ENCODE peak calls at places on chromosomes 2 and 18, in six cellular contexts. One of them, this sample, is unnamed.

GRCh38 chr2:111986116-111986900 is 68.8 kb upstream of the TMEM87B start:
- DNase-seq in stomach: no peak
- DNase-seq in sigmoid colon: no peak
- DNase-seq in suprapubic skin: no peak
- DNase-seq in tibial nerve: no peak
- DNase-seq in A549: no peak
- DNase-seq in this sample: no peak

GRCh38 chr18:10797882-10798281 is 272.1 kb downstream of the NAPG start:
- DNase-seq in suprapubic skin: no peak
- DNase-seq in stomach: no peak
- DNase-seq in sigmoid colon: no peak
- DNase-seq in tibial nerve: no peak
- DNase-seq in A549: no peak
- DNase-seq in this sample: no peak

GRCh38 chr18:50374170-50374752 is 585 bp upstream of the SKA1 start:
- DNase-seq in suprapubic skin: no peak
- DNase-seq in tibial nerve: no peak
- DNase-seq in stomach: no peak
- DNase-seq in sigmoid colon: no peak
- DNase-seq in A549: no peak
- DNase-seq in this sample: no peak

GRCh38 chr18:8635087-8635486 is 25.9 kb downstream of the RAB12 start:
- DNase-seq in A549: no peak
- DNase-seq in stomach: no peak
- DNase-seq in tibial nerve: no peak
- DNase-seq in suprapubic skin: no peak
- DNase-seq in sigmoid colon: no peak
- DNase-seq in this sample: no peak

GRCh38 chr2:134039912-134040581 is 213.8 kb upstream of the MGAT5 start:
- DNase-seq in A549: no peak
- DNase-seq in tibial nerve: no peak
- DNase-seq in sigmoid colon: no peak
- DNase-seq in stomach: no peak
- DNase-seq in suprapubic skin: no peak
- DNase-seq in this sample: no peak

GRCh38 chr2:154193246-154193645 is 321.5 kb downstream of the GALNT13 start:
- DNase-seq in sigmoid colon: no peak
- DNase-seq in suprapubic skin: no peak
- DNase-seq in A549: peak
- DNase-seq in stomach: no peak
- DNase-seq in tibial nerve: no peak
- DNase-seq in this sample: no peak

GRCh38 chr18:47826157-47827074 is 104.0 kb downstream of the SMAD2 start:
- DNase-seq in sigmoid colon: no peak
- DNase-seq in tibial nerve: no peak
- DNase-seq in suprapubic skin: no peak
- DNase-seq in A549: no peak
- DNase-seq in stomach: no peak
- DNase-seq in this sample: no peak

GRCh38 chr2:240820014-240820606 is at the start of gene KIF1A:
- DNase-seq in A549: no peak
- DNase-seq in sigmoid colon: no peak
- DNase-seq in stomach: peak
- DNase-seq in tibial nerve: no peak
- DNase-seq in suprapubic skin: peak
- DNase-seq in this sample: no peak

GRCh38 chr2:98663521-98664090 is 55.2 kb downstream of the UNC50 start:
- DNase-seq in tibial nerve: no peak
- DNase-seq in A549: no peak
- DNase-seq in sigmoid colon: no peak
- DNase-seq in stomach: no peak
- DNase-seq in suprapubic skin: no peak
- DNase-seq in this sample: no peak

GRCh38 chr2:207394812-207395534 is 134.8 kb upstream of the CREB1 start:
- DNase-seq in sigmoid colon: no peak
- DNase-seq in tibial nerve: no peak
- DNase-seq in A549: peak
- DNase-seq in stomach: no peak
- DNase-seq in suprapubic skin: no peak
- DNase-seq in this sample: no peak

GRCh38 chr2:68292108-68292710 is 27.5 kb downstream of the CNRIP1 start:
- DNase-seq in suprapubic skin: no peak
- DNase-seq in stomach: no peak
- DNase-seq in A549: peak
- DNase-seq in tibial nerve: no peak
- DNase-seq in sigmoid colon: no peak
- DNase-seq in this sample: no peak

GRCh38 chr2:238865744-238866355 is 18.0 kb downstream of the TWIST2 start:
- DNase-seq in suprapubic skin: peak
- DNase-seq in sigmoid colon: no peak
- DNase-seq in tibial nerve: no peak
- DNase-seq in stomach: no peak
- DNase-seq in A549: no peak
- DNase-seq in this sample: peak

GRCh38 chr2:66875941-66876462 is 441.1 kb downstream of the MEIS1 start:
- DNase-seq in sigmoid colon: no peak
- DNase-seq in suprapubic skin: no peak
- DNase-seq in stomach: no peak
- DNase-seq in A549: no peak
- DNase-seq in tibial nerve: no peak
- DNase-seq in this sample: no peak

GRCh38 chr2:71929482-71929772 is 218.2 kb downstream of the CYP26B1 start:
- DNase-seq in sigmoid colon: no peak
- DNase-seq in suprapubic skin: no peak
- DNase-seq in stomach: no peak
- DNase-seq in tibial nerve: no peak
- DNase-seq in A549: no peak
- DNase-seq in this sample: no peak

GRCh38 chr18:26710460-26711096 is 154.9 kb downstream of the AQP4 start:
- DNase-seq in A549: no peak
- DNase-seq in stomach: no peak
- DNase-seq in suprapubic skin: no peak
- DNase-seq in sigmoid colon: no peak
- DNase-seq in tibial nerve: no peak
- DNase-seq in this sample: no peak

GRCh38 chr2:9178110-9178904 is 28.3 kb upstream of the ASAP2 start:
- DNase-seq in stomach: peak
- DNase-seq in suprapubic skin: no peak
- DNase-seq in tibial nerve: no peak
- DNase-seq in A549: no peak
- DNase-seq in sigmoid colon: no peak
- DNase-seq in this sample: no peak

GRCh38 chr2:181683518-181684453 is 3.5 kb upstream of the NEUROD1 start:
- DNase-seq in A549: no peak
- DNase-seq in suprapubic skin: no peak
- DNase-seq in stomach: no peak
- DNase-seq in tibial nerve: no peak
- DNase-seq in sigmoid colon: peak
- DNase-seq in this sample: no peak

GRCh38 chr2:128293426-128293755 is 25.3 kb downstream of the HS6ST1 start:
- DNase-seq in sigmoid colon: no peak
- DNase-seq in suprapubic skin: no peak
- DNase-seq in A549: no peak
- DNase-seq in stomach: no peak
- DNase-seq in tibial nerve: no peak
- DNase-seq in this sample: no peak
- H3K27ac ChIP-seq in sigmoid colon: no peak
- H3K27ac ChIP-seq in suprapubic skin: no peak
- H3K27ac ChIP-seq in A549: no peak
- H3K27ac ChIP-seq in stomach: no peak
- H3K27ac ChIP-seq in tibial nerve: no peak
- H3K27ac ChIP-seq in this sample: no peak

DNA sequence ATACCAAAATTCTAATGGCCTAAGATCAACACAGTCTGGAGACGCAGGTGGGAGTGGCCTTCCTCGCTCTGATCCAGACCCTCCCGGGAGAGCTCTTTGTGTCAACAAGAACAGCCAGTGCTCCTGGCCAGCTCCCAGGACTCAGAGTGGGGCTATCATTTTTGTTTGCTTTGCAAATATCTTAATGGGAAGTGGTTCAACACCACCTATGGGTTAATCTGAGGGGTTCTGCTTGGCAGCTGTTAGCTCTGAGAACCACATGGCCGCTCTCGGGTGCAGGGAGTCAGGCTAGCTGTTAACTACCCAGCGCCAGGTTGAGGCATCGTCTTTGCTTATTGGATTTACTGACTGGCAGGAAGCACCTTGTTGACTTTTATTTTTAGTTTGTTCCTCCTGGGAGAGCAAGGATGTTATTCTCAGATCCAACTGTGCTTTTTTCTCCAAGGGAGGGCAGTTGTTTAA is 184.8 kb upstream of the SP5 start:
- DNase-seq in suprapubic skin: peak
- DNase-seq in tibial nerve: peak
- DNase-seq in stomach: peak
- DNase-seq in sigmoid colon: peak
- DNase-seq in A549: peak
- DNase-seq in this sample: peak
- TF ChIP-seq CTCF in suprapubic skin: no peak
- TF ChIP-seq CTCF in tibial nerve: no peak
- TF ChIP-seq CTCF in stomach: no peak
- TF ChIP-seq CTCF in sigmoid colon: no peak
- TF ChIP-seq CTCF in A549: no peak
- TF ChIP-seq CTCF in this sample: no peak

GRCh38 chr2:24086241-24086640 is 1.6 kb upstream of the TP53I3 start:
- DNase-seq in stomach: no peak
- DNase-seq in tibial nerve: no peak
- DNase-seq in A549: no peak
- DNase-seq in suprapubic skin: no peak
- DNase-seq in sigmoid colon: no peak
- DNase-seq in this sample: no peak

GRCh38 chr2:24080721-24081120 is 3.9 kb downstream of the TP53I3 start:
- DNase-seq in A549: no peak
- DNase-seq in stomach: no peak
- DNase-seq in tibial nerve: no peak
- DNase-seq in sigmoid colon: no peak
- DNase-seq in suprapubic skin: no peak
- DNase-seq in this sample: no peak

GRCh38 chr2:24084386-24085375 is at the start of gene TP53I3:
- DNase-seq in stomach: peak
- DNase-seq in suprapubic skin: peak
- DNase-seq in A549: peak
- DNase-seq in tibial nerve: peak
- DNase-seq in sigmoid colon: peak
- DNase-seq in this sample: peak

GRCh38 chr2:24082787-24083566 is 1.7 kb downstream of the TP53I3 start:
- DNase-seq in A549: no peak
- DNase-seq in stomach: no peak
- DNase-seq in sigmoid colon: no peak
- DNase-seq in suprapubic skin: no peak
- DNase-seq in tibial nerve: no peak
- DNase-seq in this sample: no peak

DNA sequence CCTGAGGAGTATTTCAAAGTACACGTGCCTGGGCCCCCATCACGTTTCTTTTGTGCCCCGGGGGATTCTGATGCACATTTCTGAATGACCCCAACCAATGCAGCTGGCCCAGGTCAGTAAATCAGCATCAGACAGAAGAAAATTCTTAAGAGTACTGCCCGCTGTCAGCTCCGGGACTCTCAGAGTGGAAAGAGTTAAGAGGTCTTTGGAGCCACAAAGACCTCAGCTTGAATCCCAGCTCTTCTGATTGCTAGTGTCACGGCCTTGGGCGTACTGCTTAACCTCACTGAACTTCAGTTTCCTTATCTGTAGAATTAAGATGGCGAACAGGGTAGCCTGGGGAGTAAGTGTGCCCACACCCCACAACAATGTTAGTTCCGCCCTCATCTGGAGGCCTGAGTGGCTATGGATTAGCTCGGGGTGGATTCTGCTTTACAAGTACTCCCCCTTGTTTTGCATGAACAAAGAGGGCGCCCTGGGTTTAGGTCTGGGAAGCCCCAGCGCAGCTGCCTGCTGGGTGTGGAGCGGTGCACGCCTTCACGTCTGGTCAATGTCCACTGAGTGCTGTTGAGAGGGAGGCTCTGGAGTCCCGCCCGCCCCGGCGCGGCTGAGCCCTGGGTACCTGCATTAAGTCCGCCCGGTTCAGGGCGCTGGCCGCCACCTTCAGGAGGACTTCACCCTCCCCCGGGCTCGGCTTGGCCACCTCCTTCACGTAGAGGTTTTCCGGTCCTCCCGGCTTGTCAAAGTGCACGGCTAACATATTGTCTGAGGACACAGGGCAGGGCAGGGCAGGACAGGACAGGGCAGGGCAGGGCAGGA is 858 bp downstream of the TP53I3 start:
- DNase-seq in tibial nerve: no peak
- DNase-seq in A549: peak
- DNase-seq in sigmoid colon: no peak
- DNase-seq in suprapubic skin: no peak
- DNase-seq in stomach: peak
- DNase-seq in this sample: peak
- TF ChIP-seq EP300 in tibial nerve: no peak
- TF ChIP-seq EP300 in A549: no peak
- TF ChIP-seq EP300 in sigmoid colon: no peak
- TF ChIP-seq EP300 in suprapubic skin: no peak
- TF ChIP-seq EP300 in stomach: no peak
- TF ChIP-seq EP300 in this sample: no peak

DNA sequence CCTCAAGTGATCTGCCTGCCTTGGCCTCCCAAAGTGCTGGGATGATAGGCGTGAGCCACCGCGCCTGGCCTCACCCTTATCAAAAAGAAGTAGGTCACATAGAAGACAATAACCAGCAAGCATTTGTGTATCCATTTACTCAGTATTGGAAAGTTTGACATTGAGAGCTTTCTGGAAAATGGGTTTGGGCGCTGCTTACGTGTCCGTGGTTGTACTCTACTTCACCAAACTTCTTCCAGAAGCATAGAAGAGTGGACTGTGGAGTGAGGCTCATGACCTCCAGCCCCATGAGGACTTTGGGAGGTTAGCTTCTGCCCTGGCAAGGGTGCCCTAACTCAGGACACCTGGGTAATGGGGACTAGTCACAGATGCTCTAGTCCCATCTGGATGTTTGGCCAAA is 3.7 kb upstream of the ODC1 start:
- DNase-seq in sigmoid colon: no peak
- DNase-seq in suprapubic skin: no peak
- DNase-seq in stomach: no peak
- DNase-seq in A549: no peak
- DNase-seq in tibial nerve: no peak
- DNase-seq in this sample: no peak
- H3K27ac ChIP-seq in sigmoid colon: peak
- H3K27ac ChIP-seq in suprapubic skin: no peak
- H3K27ac ChIP-seq in stomach: peak
- H3K27ac ChIP-seq in A549: peak
- H3K27ac ChIP-seq in tibial nerve: no peak
- H3K27ac ChIP-seq in this sample: no peak

GRCh38 chr2:233857511-233858118 is 3.3 kb upstream of the HJURP start:
- DNase-seq in stomach: peak
- DNase-seq in sigmoid colon: no peak
- DNase-seq in suprapubic skin: no peak
- DNase-seq in tibial nerve: no peak
- DNase-seq in A549: peak
- DNase-seq in this sample: no peak
- TF ChIP-seq CTCF in stomach: peak
- TF ChIP-seq CTCF in sigmoid colon: no peak
- TF ChIP-seq CTCF in suprapubic skin: peak
- TF ChIP-seq CTCF in tibial nerve: peak
- TF ChIP-seq CTCF in A549: peak
- TF ChIP-seq CTCF in this sample: no peak

This sample was measured in ovary.